ENCODE peak calls at places on chromosome 10, in eight cellular contexts. L, D, K, E, C, G, U and W are unnamed samples.

GRCh38 chr10:70538731-70539338 is 60.3 kb downstream of the PALD1 start:
- DNase-seq in L (no peak), U (no peak), K (no peak), D (no peak), G (no peak), E (no peak), C (no peak), W (no peak)

GRCh38 chr10:119206603-119207366 is 586 bp upstream of the GRK5 start:
- DNase-seq in D (no peak), L (peak), E (peak), K (peak), C (peak), U (peak), G (peak), W (peak)

GRCh38 chr10:99487125-99487524 is 45.6 kb upstream of the NKX2-3 start:
- DNase-seq in G (no peak), U (no peak), D (no peak), K (no peak), C (no peak), L (no peak), E (no peak), W (no peak)

GRCh38 chr10:132572545-132572937 is 35.0 kb downstream of the INPP5A start:
- DNase-seq in K (no peak), D (no peak), G (peak), E (no peak), C (no peak), L (no peak), U (no peak), W (no peak)

GRCh38 chr10:132705173-132705572 is 80.8 kb downstream of the NKX6-2 start:
- DNase-seq in K (no peak), L (no peak), D (peak), U (no peak), G (no peak), E (no peak), C (no peak), W (no peak)

GRCh38 chr10:71161429-71161828 is 50.9 kb upstream of the UNC5B start:
- DNase-seq in C (no peak), K (no peak), D (peak), E (no peak), U (no peak), L (peak), G (peak), W (no peak)

GRCh38 chr10:28676968-28677888 is at the start of gene BAMBI:
- DNase-seq in D (peak), L (peak), E (peak), K (peak), U (peak), G (peak), C (peak), W (peak)

GRCh38 chr10:69458426-69459100 is 7.3 kb downstream of the TSPAN15 start:
- DNase-seq in G (no peak), U (no peak), E (peak), K (no peak), L (peak), C (no peak), D (peak), W (no peak)

GRCh38 chr10:5446390-5446926 is 34.1 kb downstream of the NET1 start:
- DNase-seq in C (peak), K (peak), L (peak), U (peak), D (peak), E (peak), G (peak), W (peak)

GRCh38 chr10:86666538-86666937 is 1.8 kb upstream of the LDB3 start:
- DNase-seq in U (no peak), L (no peak), K (no peak), E (no peak), C (no peak), G (no peak), D (no peak), W (no peak)

GRCh38 chr10:68440898-68441297 is 30.9 kb downstream of the DNA2 start:
- DNase-seq in U (no peak), D (no peak), L (no peak), E (no peak), K (no peak), C (no peak), G (no peak), W (no peak)

GRCh38 chr10:5563237-5563961 is 38.6 kb downstream of the CALML3 start:
- DNase-seq in G (no peak), E (peak), D (no peak), U (no peak), C (no peak), K (no peak), L (no peak), W (no peak)

GRCh38 chr10:51083280-51083986 is 9.1 kb downstream of the PRKG1 start:
- DNase-seq in E (no peak), C (no peak), D (no peak), U (no peak), L (no peak), K (no peak), G (no peak), W (no peak)

GRCh38 chr10:102710604-102711003 is 3.6 kb downstream of the ARL3 start:
- DNase-seq in U (no peak), K (no peak), C (no peak), L (peak), E (peak), G (peak), D (peak), W (no peak)

GRCh38 chr10:124524991-124525653 is 63.5 kb downstream of the LHPP start:
- DNase-seq in D (no peak), L (no peak), U (no peak), C (no peak), K (no peak), G (no peak), E (no peak), W (no peak)

GRCh38 chr10:49164587-49165188 is 23.5 kb downstream of the TMEM273 start:
- DNase-seq in C (peak), G (peak), D (no peak), E (no peak), U (no peak), L (no peak), K (no peak), W (no peak)

GRCh38 chr10:110783509-110784103 is 88.1 kb upstream of the PDCD4 start:
- DNase-seq in G (no peak), U (peak), E (no peak), C (peak), D (no peak), L (no peak), K (no peak), W (no peak)

GRCh38 chr10:47101807-47102206 is 190.6 kb downstream of the PTPN20 start:
- DNase-seq in C (no peak), K (no peak), D (no peak), G (no peak), L (no peak), E (no peak), U (no peak), W (no peak)

GRCh38 chr10:119541459-119542356 is 811 bp downstream of the RGS10 start:
- DNase-seq in C (peak), U (peak), G (peak), D (no peak), L (no peak), E (peak), K (no peak), W (peak)

GRCh38 chr10:35972275-35972674 is 330.2 kb upstream of the FZD8 start:
- DNase-seq in D (no peak), G (no peak), L (no peak), K (no peak), C (no peak), U (no peak), E (no peak), W (no peak)

GRCh38 chr10:125768217-125768616 is 7.4 kb downstream of the MMP21 start:
- DNase-seq in U (no peak), K (no peak), D (no peak), C (no peak), L (no peak), E (no peak), G (peak), W (no peak)

GRCh38 chr10:114374141-114374791 is 30.0 kb downstream of the AFAP1L2 start:
- DNase-seq in L (no peak), E (no peak), U (no peak), G (peak), C (no peak), D (no peak), K (no peak), W (no peak)

GRCh38 chr10:601356-601963 is 88.0 kb downstream of the DIP2C start:
- DNase-seq in E (no peak), G (no peak), C (no peak), D (no peak), K (no peak), U (no peak), L (no peak), W (no peak)

GRCh38 chr10:27242951-27243551 is 2.5 kb upstream of the ACBD5 start:
- DNase-seq in U (peak), G (peak), E (peak), L (peak), C (peak), K (peak), D (peak), W (peak)

GRCh38 chr10:19749185-19749729 is 67.0 kb upstream of the PLXDC2 start:
- DNase-seq in K (no peak), L (peak), U (no peak), G (peak), E (peak), D (peak), C (no peak), W (no peak)

GRCh38 chr10:118629211-118629610 is 33.8 kb upstream of the PRLHR start:
- DNase-seq in D (no peak), L (no peak), K (no peak), G (no peak), U (no peak), C (no peak), E (no peak), W (no peak)

GRCh38 chr10:118444016-118444415 is 101.9 kb upstream of the FAM204A start:
- DNase-seq in L (no peak), D (no peak), G (no peak), U (no peak), K (no peak), E (no peak), C (no peak), W (no peak)

GRCh38 chr10:1364151-1364910 is 308.1 kb downstream of the WDR37 start:
- DNase-seq in G (no peak), L (no peak), D (no peak), K (no peak), E (no peak), C (no peak), U (no peak), W (no peak)

GRCh38 chr10:119217937-119218579 is 10.7 kb downstream of the GRK5 start:
- DNase-seq in C (no peak), G (no peak), U (no peak), D (no peak), L (no peak), K (no peak), E (no peak), W (no peak)

GRCh38 chr10:43785252-43785651 is 136.6 kb upstream of the ZNF32 start:
- DNase-seq in U (no peak), D (no peak), G (no peak), C (no peak), E (peak), L (no peak), K (no peak), W (no peak)

GRCh38 chr10:15222511-15222910 is 54.0 kb upstream of the NMT2 start:
- DNase-seq in U (no peak), L (no peak), K (no peak), C (no peak), G (peak), D (no peak), E (no peak), W (no peak)

GRCh38 chr10:93816123-93816747 is 58.5 kb downstream of the LGI1 start:
- DNase-seq in K (peak), C (peak), D (peak), G (peak), L (peak), U (no peak), E (peak), W (peak)

GRCh38 chr10:3538291-3538849 is 246.6 kb downstream of the KLF6 start:
- DNase-seq in C (no peak), K (peak), G (no peak), L (no peak), E (peak), U (no peak), D (no peak), W (no peak)

GRCh38 chr10:116470071-116470470 is 42.4 kb downstream of the PNLIPRP3 start:
- DNase-seq in C (no peak), K (no peak), U (no peak), E (peak), G (no peak), L (peak), D (peak), W (no peak)

GRCh38 chr10:76991571-76991970 is 646.0 kb downstream of the KCNMA1 start:
- DNase-seq in G (no peak), U (no peak), E (no peak), K (no peak), C (no peak), D (no peak), L (no peak), W (no peak)